ENCODE peak calls at places on chromosome 5, in nine cellular contexts. I, J, V, C, B, G, T, D and P are unnamed samples.

GRCh38 chr5:13249854-13250253 is 694.6 kb downstream of the DNAH5 start:
- DNase-seq in I (no peak), J (no peak), V (no peak), C (no peak), B (no peak), G (no peak), T (no peak), D (no peak), P (no peak)

GRCh38 chr5:34923694-34924461 is 5.5 kb upstream of the DNAJC21 start:
- DNase-seq in I (no peak), J (no peak), V (peak; percentile 74), C (no peak), B (peak; percentile 25), G (peak; percentile 85), T (peak; percentile 54), D (no peak), P (no peak)

GRCh38 chr5:14444988-14445387 is 136.6 kb upstream of the OTULINL start:
- DNase-seq in I (no peak), J (no peak), V (no peak), C (no peak), B (no peak), G (no peak), T (no peak), D (no peak), P (no peak)

GRCh38 chr5:114449836-114450515 is 88.1 kb downstream of the KCNN2 start:
- DNase-seq in I (peak; percentile 58), J (peak; percentile 66), V (peak; percentile 21), C (peak; percentile 77), B (peak; percentile 73), G (peak; percentile 61), T (peak; percentile 10), D (no peak), P (peak; percentile 63)

GRCh38 chr5:67209141-67209771 is 12.7 kb upstream of the CD180 start:
- DNase-seq in I (peak; percentile 63), J (peak; percentile 85), V (peak; percentile 69), C (peak; percentile 77), B (peak; percentile 83), G (peak; percentile 76), T (peak; percentile 60), D (no peak), P (peak; percentile 62)

GRCh38 chr5:155193018-155193417 is 179.5 kb downstream of the KIF4B start:
- DNase-seq in I (no peak), J (no peak), V (no peak), C (no peak), B (no peak), G (no peak), T (no peak), D (no peak), P (no peak)

GRCh38 chr5:138662599-138662998 is 87.4 kb upstream of the HSPA9 start:
- DNase-seq in I (no peak), J (no peak), V (no peak), C (no peak), B (no peak), G (peak; percentile 57), T (no peak), D (peak; percentile 36), P (no peak)

GRCh38 chr5:98570661-98571181 is 202.7 kb upstream of the RGMB start:
- DNase-seq in I (no peak), J (no peak), V (no peak), C (no peak), B (no peak), G (no peak), T (no peak), D (no peak), P (no peak)

GRCh38 chr5:69334793-69335268 is 2.2 kb upstream of the CCDC125 start:
- DNase-seq in I (peak; percentile 89), J (peak; percentile 85), V (peak; percentile 57), C (peak; percentile 83), B (peak; percentile 92), G (peak; percentile 86), T (peak; percentile 63), D (peak; percentile 87), P (peak; percentile 91)

GRCh38 chr5:92561362-92562006 is 1019.5 kb downstream of the NR2F1-AS1 start:
- DNase-seq in I (no peak), J (no peak), V (no peak), C (no peak), B (no peak), G (no peak), T (no peak), D (no peak), P (no peak)

GRCh38 chr5:14331377-14331776 is 188.2 kb downstream of the TRIO start:
- DNase-seq in I (no peak), J (no peak), V (no peak), C (no peak), B (no peak), G (peak; percentile 69), T (no peak), D (no peak), P (no peak)

GRCh38 chr5:128202320-128202719 is 118.8 kb downstream of the SLC12A2 start:
- DNase-seq in I (no peak), J (no peak), V (no peak), C (no peak), B (no peak), G (no peak), T (no peak), D (no peak), P (no peak)

GRCh38 chr5:124675921-124676846 is 70.3 kb downstream of the ZNF608 start:
- DNase-seq in I (no peak), J (no peak), V (no peak), C (no peak), B (no peak), G (no peak), T (no peak), D (no peak), P (no peak)

GRCh38 chr5:167853421-167853820 is 438.0 kb upstream of the WWC1 start:
- DNase-seq in I (no peak), J (no peak), V (no peak), C (no peak), B (no peak), G (no peak), T (no peak), D (no peak), P (no peak)

GRCh38 chr5:68458416-68458815 is 242.9 kb downstream of the PIK3R1 start:
- DNase-seq in I (no peak), J (no peak), V (no peak), C (no peak), B (no peak), G (no peak), T (no peak), D (no peak), P (no peak)

GRCh38 chr5:181241393-181241975 is 2.2 kb downstream of the RACK1 start:
- DNase-seq in I (no peak), J (no peak), V (no peak), C (no peak), B (no peak), G (peak; percentile 87), T (no peak), D (no peak), P (no peak)

GRCh38 chr5:18744990-18745590 is 1110.8 kb downstream of the TAF11L14 start:
- DNase-seq in I (no peak), J (no peak), V (no peak), C (no peak), B (no peak), G (peak; percentile 65), T (no peak), D (no peak), P (no peak)

GRCh38 chr5:123514615-123515355 is 2.8 kb downstream of the CSNK1G3 start:
- DNase-seq in I (no peak), J (no peak), V (no peak), C (no peak), B (no peak), G (no peak), T (no peak), D (no peak), P (no peak)

GRCh38 chr5:9348296-9348996 is 197.4 kb downstream of the SEMA5A start:
- DNase-seq in I (no peak), J (no peak), V (no peak), C (peak; percentile 24), B (no peak), G (no peak), T (no peak), D (no peak), P (no peak)

GRCh38 chr5:60699549-60700346 is at the start of gene DEPDC1B:
- DNase-seq in I (peak; percentile 67), J (peak; percentile 87), V (peak; percentile 76), C (peak; percentile 86), B (peak; percentile 82), G (peak; percentile 94), T (peak; percentile 89), D (peak; percentile 89), P (peak; percentile 86)
- TF ChIP-seq POLR2A in I (no peak), J (peak; percentile 73), V (peak; percentile 85), C (peak; percentile 50), B (no peak), G (peak; percentile 93), T (peak; percentile 95), D (no peak), P (no peak)

GRCh38 chr5:42949348-42950090 is 90.6 kb downstream of the ANXA2R start:
- DNase-seq in I (no peak), J (peak; percentile 44), V (no peak), C (peak; percentile 40), B (peak; percentile 61), G (peak; percentile 88), T (no peak), D (peak; percentile 86), P (peak; percentile 58)
- TF ChIP-seq POLR2A in I (no peak), J (no peak), V (no peak), C (no peak), B (no peak), G (peak; percentile 38), T (no peak), D (no peak), P (no peak)

GRCh38 chr5:1800470-1801060 is 642 bp upstream of the NDUFS6 start:
- DNase-seq in I (no peak), J (no peak), V (no peak), C (no peak), B (no peak), G (peak; percentile 57), T (no peak), D (peak; percentile 21), P (no peak)

GRCh38 chr5:1801061-1801953 is at the start of gene NDUFS6:
- DNase-seq in I (no peak), J (peak; percentile 42), V (no peak), C (peak; percentile 80), B (peak; percentile 84), G (peak; percentile 86), T (peak; percentile 79), D (peak; percentile 83), P (peak; percentile 84)

GRCh38 chr5:1799110-1799601 is 481 bp downstream of the MRPL36 start:
- DNase-seq in I (no peak), J (no peak), V (no peak), C (peak; percentile 27), B (no peak), G (peak; percentile 66), T (no peak), D (peak; percentile 60), P (no peak)

GRCh38 chr5:1797855-1798254 is 1.8 kb downstream of the MRPL36 start:
- DNase-seq in I (no peak), J (no peak), V (no peak), C (no peak), B (no peak), G (peak; percentile 38), T (no peak), D (peak; percentile 60), P (no peak)

GRCh38 chr5:1799602-1800469 is at the start of gene MRPL36:
- DNase-seq in I (peak; percentile 93), J (peak; percentile 90), V (peak; percentile 73), C (peak; percentile 96), B (peak; percentile 95), G (peak; percentile 96), T (peak; percentile 97), D (peak; percentile 95), P (peak; percentile 94)
- TF ChIP-seq POLR2A in I (peak; percentile 44), J (peak; percentile 79), V (peak; percentile 79), C (peak; percentile 93), B (peak; percentile 56), G (peak; percentile 88), T (peak; percentile 97), D (no peak), P (peak; percentile 84)

GRCh38 chr5:97124335-97124734 is 18.1 kb downstream of the LIX1 start:
- DNase-seq in I (no peak), J (no peak), V (no peak), C (no peak), B (no peak), G (no peak), T (no peak), D (no peak), P (no peak)
- TF ChIP-seq POLR2A in I (no peak), J (no peak), V (no peak), C (no peak), B (no peak), G (no peak), T (no peak), D (no peak), P (no peak)